ENCODE peak calls at places on chromosome 5, in four cellular contexts. H is NCI-H2081 treated with DMSO at 0.1 percent for 48 hours, Z is amygdala, P is GM04503. V is an unnamed sample.

GRCh38 chr5:170223349-170223748 is 9.4 kb upstream of the C5orf58 start:
- DNase-seq in H (no peak), Z (no peak), P (no peak), V (no peak)

GRCh38 chr5:172901012-172901780 is 58.0 kb upstream of the RPL26L1 start:
- DNase-seq in H (no peak), Z (no peak), P (peak), V (no peak)

GRCh38 chr5:10502578-10502977 is 60.9 kb downstream of the ROPN1L start:
- DNase-seq in H (no peak), Z (no peak), P (no peak), V (no peak)

GRCh38 chr5:127423173-127423798 is 94.2 kb upstream of the PRRC1 start:
- DNase-seq in H (no peak), Z (no peak), P (no peak), V (no peak)

GRCh38 chr5:53331463-53331862 is 149.0 kb upstream of the FST start:
- DNase-seq in H (no peak), Z (no peak), P (peak), V (no peak)

GRCh38 chr5:80921026-80921425 is 39.1 kb upstream of the RASGRF2 start:
- DNase-seq in H (no peak), Z (no peak), P (no peak), V (no peak)

GRCh38 chr5:126849101-126849678 is 72.3 kb downstream of the LMNB1 start:
- DNase-seq in H (no peak), Z (no peak), P (no peak), V (no peak)

GRCh38 chr5:130476325-130476724 is 572.1 kb downstream of the CHSY3 start:
- DNase-seq in H (no peak), Z (no peak), P (no peak), V (no peak)

GRCh38 chr5:462051-462481 is 19.1 kb downstream of the EXOC3 start:
- DNase-seq in H (no peak), Z (no peak), P (no peak), V (no peak)

GRCh38 chr5:57435701-57436134 is 46.9 kb downstream of the ACTBL2 start:
- DNase-seq in H (no peak), Z (no peak), P (no peak), V (no peak)

GRCh38 chr5:81778642-81779041 is 27.7 kb upstream of the SSBP2 start:
- DNase-seq in H (no peak), Z (no peak), P (no peak), V (peak)

GRCh38 chr5:143887901-143888648 is 76.1 kb downstream of the HMHB1 start:
- DNase-seq in H (no peak), Z (no peak), P (peak), V (no peak)

GRCh38 chr5:172834570-172835245 is 657 bp downstream of the ERGIC1 start:
- DNase-seq in H (no peak), Z (peak), P (no peak), V (peak)

GRCh38 chr5:318931-319601 is 2.4 kb upstream of the AHRR start:
- DNase-seq in H (no peak), Z (no peak), P (no peak), V (no peak)

GRCh38 chr5:59276886-59277514 is 616.5 kb downstream of the PDE4D start:
- DNase-seq in H (no peak), Z (no peak), P (no peak), V (no peak)

GRCh38 chr5:176463113-176463764 is 15.1 kb downstream of the FAF2 start:
- DNase-seq in H (no peak), Z (no peak), P (no peak), V (no peak)

GRCh38 chr5:111129938-111130337 is 37.8 kb downstream of the WDR36 start:
- DNase-seq in H (no peak), Z (no peak), P (peak), V (no peak)

GRCh38 chr5:111930407-111930806 is 173.4 kb upstream of the NREP start:
- DNase-seq in H (no peak), Z (no peak), P (no peak), V (no peak)

GRCh38 chr5:108620516-108620915 is 127.2 kb upstream of the FER start:
- DNase-seq in H (no peak), Z (no peak), P (no peak), V (no peak)

GRCh38 chr5:27315541-27316282 is 277.3 kb upstream of the CDH9 start:
- DNase-seq in H (no peak), Z (no peak), P (no peak), V (no peak)

GRCh38 chr5:146006470-146006869 is 70.1 kb downstream of the SH3RF2 start:
- DNase-seq in H (no peak), Z (no peak), P (no peak), V (no peak)

GRCh38 chr5:133123297-133123696 is 71.5 kb downstream of the HSPA4 start:
- DNase-seq in H (no peak), Z (no peak), P (no peak), V (no peak)

GRCh38 chr5:174876-175465 is 16.3 kb upstream of the LRRC14B start:
- DNase-seq in H (no peak), Z (no peak), P (no peak), V (no peak)

GRCh38 chr5:12237837-12238575 is 333.8 kb upstream of the CTNND2 start:
- DNase-seq in H (no peak), Z (no peak), P (no peak), V (no peak)

GRCh38 chr5:127699416-127699815 is 3.8 kb upstream of the CCDC192 start:
- DNase-seq in H (no peak), Z (no peak), P (no peak), V (no peak)

V was measured in OCI-LY7.